ENCODE peak calls at places on chromosomes 7 and 10, in six cellular contexts. One of them, this sample, is unnamed.

GRCh38 chr10:105189464-105189800 is 548.3 kb downstream of the SORCS3 start:
- DNase-seq in AG10803: peak; percentile 70
- DNase-seq in cardiac fibroblast: no peak
- DNase-seq in PC-3: no peak
- DNase-seq in right lobe of liver: no peak
- DNase-seq in AG04449: no peak
- DNase-seq in this sample: peak; percentile 68

GRCh38 chr7:154842608-154843007 is 160.3 kb downstream of the PAXIP1 start:
- DNase-seq in AG10803: no peak
- DNase-seq in cardiac fibroblast: no peak
- DNase-seq in PC-3: peak; percentile 37
- DNase-seq in right lobe of liver: no peak
- DNase-seq in AG04449: no peak
- DNase-seq in this sample: no peak

GRCh38 chr10:976316-976715 is 11.9 kb upstream of the GTPBP4 start:
- DNase-seq in AG10803: no peak
- DNase-seq in cardiac fibroblast: no peak
- DNase-seq in PC-3: no peak
- DNase-seq in right lobe of liver: no peak
- DNase-seq in AG04449: no peak
- DNase-seq in this sample: no peak

GRCh38 chr7:80659120-80660055 is 20.9 kb downstream of the CD36 start:
- DNase-seq in AG10803: peak; percentile 34
- DNase-seq in cardiac fibroblast: peak; percentile 68
- DNase-seq in PC-3: peak; percentile 62
- DNase-seq in right lobe of liver: no peak
- DNase-seq in AG04449: no peak
- DNase-seq in this sample: peak; percentile 50

GRCh38 chr10:77187376-77187999 is 450.1 kb downstream of the KCNMA1 start:
- DNase-seq in AG10803: no peak
- DNase-seq in cardiac fibroblast: no peak
- DNase-seq in PC-3: no peak
- DNase-seq in right lobe of liver: no peak
- DNase-seq in AG04449: no peak
- DNase-seq in this sample: no peak

GRCh38 chr10:78777466-78778256 is 291.1 kb upstream of the ZMIZ1 start:
- DNase-seq in AG10803: peak; percentile 76
- DNase-seq in cardiac fibroblast: peak; percentile 47
- DNase-seq in PC-3: peak; percentile 71
- DNase-seq in right lobe of liver: no peak
- DNase-seq in AG04449: no peak
- DNase-seq in this sample: peak; percentile 64

GRCh38 chr7:94394058-94394398 is 667 bp upstream of the COL1A2 start:
- DNase-seq in AG10803: peak; percentile 86
- DNase-seq in cardiac fibroblast: peak; percentile 65
- DNase-seq in PC-3: no peak
- DNase-seq in right lobe of liver: no peak
- DNase-seq in AG04449: no peak
- DNase-seq in this sample: no peak

GRCh38 chr7:39186131-39186530 is 208.4 kb downstream of the POU6F2 start:
- DNase-seq in AG10803: no peak
- DNase-seq in cardiac fibroblast: no peak
- DNase-seq in PC-3: no peak
- DNase-seq in right lobe of liver: no peak
- DNase-seq in AG04449: no peak
- DNase-seq in this sample: no peak

GRCh38 chr10:79146611-79147130 is 77.9 kb downstream of the ZMIZ1 start:
- DNase-seq in AG10803: peak; percentile 80
- DNase-seq in cardiac fibroblast: no peak
- DNase-seq in PC-3: no peak
- DNase-seq in right lobe of liver: peak; percentile 72
- DNase-seq in AG04449: no peak
- DNase-seq in this sample: no peak

GRCh38 chr10:28294809-28295208 is 8.1 kb downstream of the MPP7 start:
- DNase-seq in AG10803: no peak
- DNase-seq in cardiac fibroblast: no peak
- DNase-seq in PC-3: no peak
- DNase-seq in right lobe of liver: no peak
- DNase-seq in AG04449: no peak
- DNase-seq in this sample: no peak

GRCh38 chr10:33804534-33804933 is 470.1 kb upstream of the NRP1 start:
- DNase-seq in AG10803: no peak
- DNase-seq in cardiac fibroblast: no peak
- DNase-seq in PC-3: no peak
- DNase-seq in right lobe of liver: no peak
- DNase-seq in AG04449: no peak
- DNase-seq in this sample: no peak

GRCh38 chr7:65397730-65398142 is 24.1 kb downstream of the ZNF92 start:
- DNase-seq in AG10803: no peak
- DNase-seq in cardiac fibroblast: no peak
- DNase-seq in PC-3: peak; percentile 55
- DNase-seq in right lobe of liver: no peak
- DNase-seq in AG04449: no peak
- DNase-seq in this sample: peak; percentile 66

GRCh38 chr10:115706482-115707076 is 566.4 kb downstream of the GFRA1 start:
- DNase-seq in AG10803: peak; percentile 39
- DNase-seq in cardiac fibroblast: peak; percentile 28
- DNase-seq in PC-3: peak; percentile 35
- DNase-seq in right lobe of liver: no peak
- DNase-seq in AG04449: no peak
- DNase-seq in this sample: peak; percentile 52

GRCh38 chr7:101862280-101863220 is 45.1 kb downstream of the CUX1 start:
- DNase-seq in AG10803: no peak
- DNase-seq in cardiac fibroblast: no peak
- DNase-seq in PC-3: no peak
- DNase-seq in right lobe of liver: no peak
- DNase-seq in AG04449: no peak
- DNase-seq in this sample: no peak

GRCh38 chr10:60236869-60237524 is 152.7 kb downstream of the ANK3 start:
- DNase-seq in AG10803: peak; percentile 63
- DNase-seq in cardiac fibroblast: peak; percentile 43
- DNase-seq in PC-3: no peak
- DNase-seq in right lobe of liver: peak; percentile 20
- DNase-seq in AG04449: no peak
- DNase-seq in this sample: no peak

GRCh38 chr10:52752801-52753437 is 19.7 kb downstream of the MBL2 start:
- DNase-seq in AG10803: no peak
- DNase-seq in cardiac fibroblast: no peak
- DNase-seq in PC-3: no peak
- DNase-seq in right lobe of liver: no peak
- DNase-seq in AG04449: no peak
- DNase-seq in this sample: no peak

GRCh38 chr10:13439313-13439712 is 89.5 kb downstream of the BEND7 start:
- DNase-seq in AG10803: no peak
- DNase-seq in cardiac fibroblast: no peak
- DNase-seq in PC-3: no peak
- DNase-seq in right lobe of liver: no peak
- DNase-seq in AG04449: no peak
- DNase-seq in this sample: no peak

GRCh38 chr7:4820405-4820967 is 41.3 kb downstream of the PAPOLB start:
- DNase-seq in AG10803: no peak
- DNase-seq in cardiac fibroblast: no peak
- DNase-seq in PC-3: no peak
- DNase-seq in right lobe of liver: no peak
- DNase-seq in AG04449: no peak
- DNase-seq in this sample: no peak

GRCh38 chr7:12111461-12112405 is 99.4 kb upstream of the TMEM106B start:
- DNase-seq in AG10803: peak; percentile 1
- DNase-seq in cardiac fibroblast: peak; percentile 33
- DNase-seq in PC-3: no peak
- DNase-seq in right lobe of liver: no peak
- DNase-seq in AG04449: no peak
- DNase-seq in this sample: peak; percentile 39
- H3K4me3 ChIP-seq in AG10803: no peak overlapping the region
- H3K4me3 ChIP-seq in cardiac fibroblast: peak overlapping the region; percentile 46
- H3K4me3 ChIP-seq in PC-3: no peak overlapping the region
- H3K4me3 ChIP-seq in right lobe of liver: no peak overlapping the region
- H3K4me3 ChIP-seq in AG04449: peak overlapping the region; percentile 29
- H3K4me3 ChIP-seq in this sample: peak overlapping the region; percentile 35

GRCh38 chr7:105439174-105439893 is 50.6 kb upstream of the SRPK2 start:
- DNase-seq in AG10803: peak; percentile 96
- DNase-seq in cardiac fibroblast: peak; percentile 78
- DNase-seq in PC-3: peak; percentile 71
- DNase-seq in right lobe of liver: no peak
- DNase-seq in AG04449: peak; percentile 76
- DNase-seq in this sample: peak; percentile 65
- TF ChIP-seq CTCF in AG10803: peak; percentile 40
- TF ChIP-seq CTCF in cardiac fibroblast: no peak
- TF ChIP-seq CTCF in PC-3: peak; percentile 28
- TF ChIP-seq CTCF in right lobe of liver: peak; percentile 12
- TF ChIP-seq CTCF in AG04449: no peak
- TF ChIP-seq CTCF in this sample: no peak

DNA sequence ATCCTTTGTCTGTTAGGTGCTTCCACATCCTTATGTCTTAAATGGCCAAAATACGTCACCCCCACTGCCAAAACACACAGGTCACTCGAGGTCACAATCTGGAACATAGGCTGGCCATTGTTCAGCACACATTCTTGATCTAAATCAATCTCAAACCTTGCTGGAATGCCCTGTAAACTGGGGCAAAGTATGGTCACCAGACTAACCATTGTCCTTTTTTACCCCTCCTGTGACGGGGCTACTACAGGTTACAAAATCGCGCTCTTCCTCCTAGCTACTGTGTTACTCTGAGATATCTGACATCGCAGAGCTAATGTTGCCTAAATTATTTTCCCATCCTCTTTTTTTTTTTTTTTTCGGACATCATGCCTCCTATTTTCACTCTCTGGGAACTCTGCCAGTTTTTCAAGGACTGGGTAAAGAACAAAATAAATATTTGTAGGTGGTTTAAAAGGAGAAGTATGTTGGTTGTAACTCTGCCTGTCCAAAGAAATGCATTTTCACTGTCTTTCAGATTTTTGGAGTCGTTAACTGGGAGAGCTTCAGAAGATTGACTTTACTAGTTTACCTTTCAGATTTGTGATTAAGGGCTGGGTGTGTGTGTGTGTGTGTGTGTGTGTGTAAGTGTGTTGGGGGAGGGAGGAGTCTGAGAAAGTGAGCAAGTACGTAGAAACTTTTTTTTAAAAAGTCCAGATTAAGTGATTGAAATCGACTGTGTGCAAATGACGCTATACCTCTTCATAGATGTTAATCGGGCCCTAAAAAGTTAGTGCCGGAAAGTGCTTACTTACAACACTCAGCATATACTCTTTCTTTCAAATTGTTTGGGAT is 942 bp upstream of the KIAA1217 start:
- DNase-seq in AG10803: no peak
- DNase-seq in cardiac fibroblast: peak; percentile 56
- DNase-seq in PC-3: peak; percentile 72
- DNase-seq in right lobe of liver: no peak
- DNase-seq in AG04449: no peak
- DNase-seq in this sample: peak; percentile 42
- H3K4me3 ChIP-seq in AG10803: no peak overlapping the region
- H3K4me3 ChIP-seq in cardiac fibroblast: peak overlapping the region; percentile 57
- H3K4me3 ChIP-seq in PC-3: peak overlapping the region; percentile 68
- H3K4me3 ChIP-seq in right lobe of liver: peak overlapping the region; percentile 32
- H3K4me3 ChIP-seq in AG04449: no peak overlapping the region
- H3K4me3 ChIP-seq in this sample: no peak overlapping the region

GRCh38 chr7:110204527-110204926 is 886.4 kb upstream of the LRRN3 start:
- DNase-seq in AG10803: no peak
- DNase-seq in cardiac fibroblast: no peak
- DNase-seq in PC-3: peak; percentile 39
- DNase-seq in right lobe of liver: no peak
- DNase-seq in AG04449: no peak
- DNase-seq in this sample: no peak
- TF ChIP-seq CTCF in AG10803: no peak
- TF ChIP-seq CTCF in cardiac fibroblast: no peak
- TF ChIP-seq CTCF in PC-3: peak; percentile 47
- TF ChIP-seq CTCF in right lobe of liver: no peak
- TF ChIP-seq CTCF in AG04449: peak; percentile 12
- TF ChIP-seq CTCF in this sample: peak; percentile 36

GRCh38 chr7:47535704-47536628 is 45.9 kb downstream of the TNS3 start:
- DNase-seq in AG10803: no peak
- DNase-seq in cardiac fibroblast: no peak
- DNase-seq in PC-3: no peak
- DNase-seq in right lobe of liver: no peak
- DNase-seq in AG04449: no peak
- DNase-seq in this sample: peak; percentile 26

GRCh38 chr7:47536705-47537611 is 45.0 kb downstream of the TNS3 start:
- DNase-seq in AG10803: peak; percentile 90
- DNase-seq in cardiac fibroblast: peak; percentile 67
- DNase-seq in PC-3: peak; percentile 56
- DNase-seq in right lobe of liver: peak; percentile 61
- DNase-seq in AG04449: no peak
- DNase-seq in this sample: peak; percentile 71

GRCh38 chr7:47538846-47539311 is 43.0 kb downstream of the TNS3 start:
- DNase-seq in AG10803: no peak
- DNase-seq in cardiac fibroblast: no peak
- DNase-seq in PC-3: peak; percentile 46
- DNase-seq in right lobe of liver: peak; percentile 55
- DNase-seq in AG04449: no peak
- DNase-seq in this sample: no peak

GRCh38 chr7:47539398-47540052 is 42.4 kb downstream of the TNS3 start:
- DNase-seq in AG10803: no peak
- DNase-seq in cardiac fibroblast: no peak
- DNase-seq in PC-3: no peak
- DNase-seq in right lobe of liver: no peak
- DNase-seq in AG04449: no peak
- DNase-seq in this sample: peak; percentile 49

GRCh38 chr7:47537716-47538640 is 43.9 kb downstream of the TNS3 start:
- DNase-seq in AG10803: no peak
- DNase-seq in cardiac fibroblast: no peak
- DNase-seq in PC-3: no peak
- DNase-seq in right lobe of liver: no peak
- DNase-seq in AG04449: no peak
- DNase-seq in this sample: no peak
- H3K4me3 ChIP-seq in AG10803: peak overlapping the region; percentile 55
- H3K4me3 ChIP-seq in cardiac fibroblast: peak overlapping the region; percentile 54
- H3K4me3 ChIP-seq in PC-3: peak overlapping the region; percentile 66
- H3K4me3 ChIP-seq in right lobe of liver: peak overlapping the region; percentile 43
- H3K4me3 ChIP-seq in AG04449: peak overlapping the region; percentile 73
- H3K4me3 ChIP-seq in this sample: peak overlapping the region; percentile 43

DNA sequence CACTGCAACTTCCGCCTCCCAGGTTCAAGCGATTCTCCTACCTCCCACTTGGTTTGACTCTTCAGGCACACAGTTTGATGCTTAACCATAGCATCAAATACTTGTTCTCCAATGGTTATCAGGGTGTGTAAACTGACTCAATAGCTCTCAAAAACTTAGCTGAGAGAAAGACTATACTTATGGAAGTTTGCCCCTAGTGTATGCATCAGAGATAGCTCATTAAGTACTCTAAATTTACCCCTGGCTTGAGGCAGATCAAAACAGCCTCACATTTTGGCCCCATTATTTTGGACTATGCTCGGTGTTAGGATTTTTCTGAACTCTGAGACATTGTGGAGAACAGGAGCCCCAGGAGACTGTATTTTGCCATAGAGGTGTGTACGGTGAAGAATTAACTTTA is 40.8 kb upstream of the SLC35B4 start:
- DNase-seq in AG10803: no peak
- DNase-seq in cardiac fibroblast: no peak
- DNase-seq in PC-3: no peak
- DNase-seq in right lobe of liver: no peak
- DNase-seq in AG04449: no peak
- DNase-seq in this sample: no peak
- TF ChIP-seq CTCF in AG10803: no peak
- TF ChIP-seq CTCF in cardiac fibroblast: no peak
- TF ChIP-seq CTCF in PC-3: peak; percentile 10
- TF ChIP-seq CTCF in right lobe of liver: no peak
- TF ChIP-seq CTCF in AG04449: no peak
- TF ChIP-seq CTCF in this sample: peak; percentile 15